ENCODE peak calls at places on chromosome 5, in four cellular contexts. M is endothelial cell, C is HuH-7.5, P is body of pancreas. X is an unnamed sample.

GRCh38 chr5:3182477-3182876 is 413.2 kb upstream of the IRX1 start:
- DNase-seq in P (no peak), M (no peak), C (no peak), X (no peak)

GRCh38 chr5:132261881-132262845 is 4.7 kb downstream of the PDLIM4 start:
- DNase-seq in M (peak), P (no peak), C (no peak), X (no peak)

GRCh38 chr5:167861134-167861930 is 430.1 kb upstream of the WWC1 start:
- DNase-seq in M (peak), P (no peak), C (no peak), X (peak)

GRCh38 chr5:72209515-72210115 is 102.3 kb downstream of the MAP1B start:
- DNase-seq in P (no peak), C (no peak), M (no peak), X (no peak)

GRCh38 chr5:20833081-20833627 is 845.2 kb upstream of the CDH18 start:
- DNase-seq in P (no peak), M (no peak), C (no peak), X (no peak)

GRCh38 chr5:179125789-179126505 is 65.8 kb downstream of the ZNF354C start:
- DNase-seq in C (no peak), M (no peak), P (no peak), X (no peak)

GRCh38 chr5:78509145-78509865 is 139.3 kb downstream of the LHFPL2 start:
- DNase-seq in M (no peak), C (no peak), P (no peak), X (no peak)

GRCh38 chr5:124301850-124302249 is 444.6 kb downstream of the ZNF608 start:
- DNase-seq in C (no peak), P (no peak), M (no peak), X (no peak)

GRCh38 chr5:53340956-53341750 is 139.3 kb upstream of the FST start:
- DNase-seq in M (no peak), P (no peak), C (no peak), X (no peak)

GRCh38 chr5:172886974-172887491 is 53.0 kb downstream of the ERGIC1 start:
- DNase-seq in M (no peak), P (peak), C (no peak), X (no peak)

GRCh38 chr5:9479361-9479760 is 66.5 kb downstream of the SEMA5A start:
- DNase-seq in P (no peak), M (no peak), C (no peak), X (no peak)

GRCh38 chr5:115532517-115532916 is 12.1 kb downstream of the FEM1C start:
- DNase-seq in P (no peak), C (no peak), M (no peak), X (no peak)

GRCh38 chr5:176816043-176816745 is 5.8 kb downstream of the UNC5A start:
- DNase-seq in C (no peak), P (peak), M (no peak), X (no peak)

GRCh38 chr5:148224131-148224742 is 14.1 kb upstream of the MARCOL start:
- DNase-seq in M (no peak), P (no peak), C (no peak), X (no peak)

GRCh38 chr5:66848749-66849641 is 252.8 kb downstream of the MAST4 start:
- DNase-seq in P (no peak), M (no peak), C (no peak), X (no peak)

GRCh38 chr5:172364773-172365172 is 81.2 kb upstream of the UBTD2 start:
- DNase-seq in P (no peak), M (no peak), C (no peak), X (no peak)

GRCh38 chr5:130050585-130050984 is 146.3 kb downstream of the CHSY3 start:
- DNase-seq in C (no peak), M (no peak), P (no peak), X (no peak)

GRCh38 chr5:173472164-173472563 is 143.9 kb upstream of the STC2 start:
- DNase-seq in M (no peak), C (no peak), P (peak), X (no peak)

GRCh38 chr5:92890841-92891244 is 690.2 kb downstream of the NR2F1-AS1 start:
- DNase-seq in C (no peak), M (no peak), P (no peak), X (no peak)

GRCh38 chr5:39476466-39477215 is 51.9 kb upstream of the DAB2 start:
- DNase-seq in M (no peak), P (no peak), C (no peak), X (no peak)

GRCh38 chr5:150658699-150659265 is 2.3 kb upstream of the MYOZ3 start:
- DNase-seq in C (no peak), M (no peak), P (no peak), X (no peak)

GRCh38 chr5:130272837-130273236 is 368.6 kb downstream of the CHSY3 start:
- DNase-seq in M (no peak), P (no peak), C (no peak), X (no peak)

GRCh38 chr5:176673651-176674583 is 26.6 kb downstream of the TSPAN17 start:
- DNase-seq in P (no peak), C (no peak), M (no peak), X (no peak)

GRCh38 chr5:156093024-156093423 is 233.9 kb upstream of the SGCD start:
- DNase-seq in P (no peak), C (no peak), M (no peak), X (no peak)

GRCh38 chr5:9337908-9338307 is 208.0 kb downstream of the SEMA5A start:
- DNase-seq in P (no peak), C (no peak), M (no peak), X (no peak)

GRCh38 chr5:77181173-77181572 is 29.3 kb upstream of the PDE8B start:
- DNase-seq in C (no peak), M (no peak), P (no peak), X (no peak)

GRCh38 chr5:82707741-82708140 is 369.5 kb downstream of the TMEM167A start:
- DNase-seq in M (no peak), P (no peak), C (peak), X (no peak)

GRCh38 chr5:149836451-149837139 is 106.5 kb downstream of the PPARGC1B start:
- DNase-seq in C (no peak), P (no peak), M (no peak), X (no peak)

X was measured in progenitor cell of endocrine pancreas.